ENCODE peak calls at places on chromosomes 3 and 15, in seven cellular contexts. H is IMR-90, B is Peyer's patch, T is GM06990, J is fibroblast of lung, X is HepG2, W is brain microvascular endothelial cell. F is an unnamed sample.
A peak's percentile ranks its signal among the peaks of the same experiment; 100 is the strongest.

GRCh38 chr15:73748731-73749130 is 4.4 kb downstream of the INSYN1 start:
- DNase-seq in H (no peak), B (no peak), T (no peak), J (no peak), X (no peak), W (no peak), F (no peak)

GRCh38 chr3:33152363-33153360 is 38.8 kb downstream of the CRTAP start:
- DNase-seq in H (no peak), B (no peak), T (no peak), J (peak; percentile 40), X (no peak), W (no peak), F (no peak)

GRCh38 chr3:96083610-96084009 is 730.8 kb upstream of the EPHA6 start:
- DNase-seq in H (no peak), B (no peak), T (no peak), J (no peak), X (no peak), W (no peak), F (no peak)

GRCh38 chr15:66931768-66932633 is 133.4 kb upstream of the SMAD3 start:
- DNase-seq in H (peak; percentile 63), B (peak; percentile 67), T (no peak), J (peak; percentile 65), X (peak; percentile 91), W (peak; percentile 69), F (no peak)

GRCh38 chr3:148309390-148310035 is 388.2 kb upstream of the AGTR1 start:
- DNase-seq in H (peak; percentile 51), B (no peak), T (no peak), J (peak; percentile 40), X (peak; percentile 46), W (peak; percentile 55), F (no peak)

GRCh38 chr3:27596334-27596841 is 112.2 kb upstream of the SLC4A7 start:
- DNase-seq in H (peak; percentile 54), B (no peak), T (peak; percentile 53), J (peak; percentile 85), X (no peak), W (peak; percentile 22), F (no peak)

GRCh38 chr3:184377882-184378445 is at the start of gene THPO:
- DNase-seq in H (no peak), B (peak; percentile 49), T (no peak), J (no peak), X (peak; percentile 90), W (no peak), F (no peak)

GRCh38 chr3:109532257-109533216 is 195.2 kb upstream of the DPPA4 start:
- DNase-seq in H (peak; percentile 83), B (no peak), T (no peak), J (peak; percentile 81), X (peak; percentile 35), W (peak; percentile 82), F (peak; percentile 35)

GRCh38 chr3:183050706-183051105 is 48.6 kb downstream of the MCCC1 start:
- DNase-seq in H (no peak), B (no peak), T (no peak), J (no peak), X (no peak), W (no peak), F (no peak)

GRCh38 chr3:7001370-7001769 is 140.5 kb downstream of the GRM7 start:
- DNase-seq in H (no peak), B (no peak), T (no peak), J (no peak), X (no peak), W (no peak), F (no peak)

GRCh38 chr15:49060710-49061483 is 14.7 kb upstream of the SECISBP2L start:
- DNase-seq in H (peak; percentile 71), B (no peak), T (no peak), J (peak; percentile 71), X (no peak), W (peak; percentile 43), F (no peak)

GRCh38 chr3:42510325-42510724 is 7.9 kb downstream of the VIPR1 start:
- DNase-seq in H (no peak), B (peak; percentile 68), T (no peak), J (no peak), X (peak; percentile 20), W (no peak), F (no peak)

GRCh38 chr15:85757939-85758654 is 36.6 kb downstream of the KLHL25 start:
- DNase-seq in H (no peak), B (peak; percentile 32), T (no peak), J (no peak), X (no peak), W (no peak), F (no peak)

GRCh38 chr15:60414016-60414682 is 16.4 kb upstream of the ANXA2 start:
- DNase-seq in H (peak; percentile 78), B (no peak), T (no peak), J (peak; percentile 70), X (no peak), W (no peak), F (no peak)

GRCh38 chr15:62665449-62665848 is 377.1 kb upstream of the TPM1 start:
- DNase-seq in H (peak; percentile 32), B (no peak), T (no peak), J (peak; percentile 52), X (peak; percentile 26), W (peak; percentile 29), F (no peak)

GRCh38 chr3:128166971-128167453 is 13.7 kb downstream of the EEFSEC start:
- DNase-seq in H (no peak), B (no peak), T (no peak), J (no peak), X (peak; percentile 71), W (no peak), F (no peak)

GRCh38 chr15:27956285-27956684 is 142.8 kb downstream of the OCA2 start:
- DNase-seq in H (no peak), B (no peak), T (no peak), J (peak; percentile 37), X (no peak), W (no peak), F (no peak)

GRCh38 chr15:96246057-96246456 is 84.4 kb upstream of the NR2F2 start:
- DNase-seq in H (no peak), B (no peak), T (no peak), J (no peak), X (no peak), W (no peak), F (no peak)

GRCh38 chr15:76184640-76185020 is 124.8 kb downstream of the TMEM266 start:
- DNase-seq in H (no peak), B (no peak), T (no peak), J (no peak), X (no peak), W (no peak), F (no peak)

GRCh38 chr3:114454592-114455251 is 160.9 kb downstream of the TIGIT start:
- DNase-seq in H (no peak), B (no peak), T (peak; percentile 18), J (peak; percentile 61), X (no peak), W (no peak), F (no peak)

GRCh38 chr15:51223771-51224229 is 114.6 kb downstream of the CYP19A1 start:
- DNase-seq in H (peak; percentile 66), B (no peak), T (no peak), J (peak; percentile 89), X (no peak), W (peak; percentile 70), F (no peak)

GRCh38 chr3:17894434-17895060 is 152.1 kb upstream of the TBC1D5 start:
- DNase-seq in H (peak; percentile 45), B (peak; percentile 60), T (no peak), J (peak; percentile 64), X (peak; percentile 5), W (peak; percentile 80), F (no peak)

GRCh38 chr3:9930804-9931418 is 2.7 kb upstream of the CRELD1 start:
- DNase-seq in H (no peak), B (no peak), T (no peak), J (no peak), X (peak; percentile 19), W (no peak), F (no peak)

GRCh38 chr3:56894912-56895431 is 93.2 kb upstream of the ARHGEF3 start:
- DNase-seq in H (peak; percentile 55), B (no peak), T (peak; percentile 35), J (peak; percentile 88), X (no peak), W (peak; percentile 52), F (no peak)

GRCh38 chr3:40043444-40043755 is 234.0 kb downstream of the MYRIP start:
- DNase-seq in H (no peak), B (no peak), T (no peak), J (peak; percentile 74), X (no peak), W (peak; percentile 29), F (no peak)

GRCh38 chr3:84724877-84725276 is 233.9 kb upstream of the CADM2 start:
- DNase-seq in H (no peak), B (no peak), T (no peak), J (peak; percentile 88), X (no peak), W (peak; percentile 91), F (no peak)

GRCh38 chr15:24857777-24858176 is 97.0 kb upstream of the SNRPN start:
- DNase-seq in H (peak; percentile 61), B (no peak), T (no peak), J (peak; percentile 47), X (no peak), W (no peak), F (no peak)
- H3K4me3 ChIP-seq in H (peak overlapping the region; percentile 89), B (no peak overlapping the region), T (no peak overlapping the region), J (no peak overlapping the region), X (no peak overlapping the region), W (no peak overlapping the region), F (no peak overlapping the region)

GRCh38 chr15:64961013-64961412 is 28.7 kb downstream of the SPG21 start:
- DNase-seq in H (no peak), B (no peak), T (no peak), J (no peak), X (no peak), W (no peak), F (no peak)
- H3K36me3 ChIP-seq in H (peaks cover 62% of the 10 kb centered on the region), B (peaks cover 85% of the 10 kb centered on the region), T (peaks cover 33% of the 10 kb centered on the region), J (peaks cover 11% of the 10 kb centered on the region), X (peaks cover 20% of the 10 kb centered on the region), W (peaks cover 74% of the 10 kb centered on the region), F (peaks cover 88% of the 10 kb centered on the region)

GRCh38 chr3:104281713-104282112 is 1085.0 kb upstream of the ALCAM start:
- DNase-seq in H (no peak), B (no peak), T (no peak), J (no peak), X (no peak), W (no peak), F (no peak)

GRCh38 chr3:104275199-104275598 is 1091.5 kb upstream of the ALCAM start:
- DNase-seq in H (no peak), B (no peak), T (no peak), J (no peak), X (no peak), W (no peak), F (no peak)

GRCh38 chr3:104279617-104280016 is 1087.1 kb upstream of the ALCAM start:
- DNase-seq in H (peak; percentile 50), B (no peak), T (no peak), J (peak; percentile 68), X (no peak), W (peak; percentile 75), F (no peak)
- H3K4me3 ChIP-seq in H (peak overlapping the region; percentile 50), B (no peak overlapping the region), T (no peak overlapping the region), J (peak overlapping the region; percentile 30), X (no peak overlapping the region), W (no peak overlapping the region), F (no peak overlapping the region)

GRCh38 chr15:63699391-63699790 is 102.2 kb downstream of the FBXL22 start:
- DNase-seq in H (no peak), B (no peak), T (no peak), J (no peak), X (no peak), W (no peak), F (no peak)

GRCh38 chr15:63698731-63699130 is 101.5 kb downstream of the FBXL22 start:
- DNase-seq in H (no peak), B (no peak), T (no peak), J (no peak), X (no peak), W (no peak), F (no peak)

GRCh38 chr15:63694184-63694583 is 97.0 kb downstream of the FBXL22 start:
- DNase-seq in H (no peak), B (no peak), T (no peak), J (no peak), X (no peak), W (no peak), F (no peak)
- H3K36me3 ChIP-seq in H (peaks cover 27% of the 10 kb centered on the region), B (peaks cover 94% of the 10 kb centered on the region), T (peaks cover 8% of the 10 kb centered on the region), J (peaks cover 4% of the 10 kb centered on the region), X (peaks cover 6% of the 10 kb centered on the region), W (peaks cover 7% of the 10 kb centered on the region), F (peaks cover 49% of the 10 kb centered on the region)